ENCODE peak calls at places on chromosomes 16 and 17, in ten cellular contexts. N is chondrocyte; O is cardiac fibroblast; S is GM10248; H is A549; X is esophagus squamous epithelium; K is progenitor cell of endocrine pancreas; C is activated CD8-positive, alpha-beta T cell treated with anti-CD3 and anti-CD28 coated beads for 36 hours; Y is MCF 10A; B is heart right ventricle. P is an unnamed sample.

GRCh38 chr16:25854141-25854540 is 162.4 kb downstream of the HS3ST4 start:
- DNase-seq in N (no peak), O (no peak), S (no peak), H (no peak), X (no peak), K (no peak), C (no peak), Y (no peak), B (no peak), P (no peak)

GRCh38 chr17:45783593-45784292 is 377 bp upstream of the CRHR1 start:
- DNase-seq in N (no peak), O (no peak), S (no peak), H (peak), X (no peak), K (peak), C (peak), Y (no peak), B (no peak), P (peak)

GRCh38 chr16:56451753-56452689 is 667 bp downstream of the OGFOD1 start:
- DNase-seq in N (no peak), O (peak), S (no peak), H (peak), X (no peak), K (no peak), C (peak), Y (peak), B (no peak), P (peak)

GRCh38 chr17:63458478-63458877 is 12.4 kb upstream of the CYB561 start:
- DNase-seq in N (no peak), O (no peak), S (no peak), H (no peak), X (no peak), K (no peak), C (no peak), Y (no peak), B (no peak), P (no peak)

GRCh38 chr16:64092284-64092683 is 1029.6 kb downstream of the CDH11 start:
- DNase-seq in N (no peak), O (peak), S (no peak), H (no peak), X (no peak), K (no peak), C (no peak), Y (peak), B (no peak), P (no peak)

GRCh38 chr17:41308251-41308917 is 725 bp downstream of the KRTAP16-1 start:
- DNase-seq in N (no peak), O (no peak), S (no peak), H (no peak), X (peak), K (no peak), C (peak), Y (no peak), B (peak), P (no peak)

GRCh38 chr16:54281535-54282201 is 4.9 kb downstream of the IRX3 start:
- DNase-seq in N (no peak), O (no peak), S (no peak), H (no peak), X (no peak), K (peak), C (no peak), Y (no peak), B (no peak), P (no peak)

GRCh38 chr16:10408824-10409381 is 23.0 kb downstream of the ATF7IP2 start:
- DNase-seq in N (no peak), O (peak), S (no peak), H (no peak), X (no peak), K (no peak), C (peak), Y (peak), B (no peak), P (no peak)

GRCh38 chr17:58249270-58250133 is 11.1 kb downstream of the LPO start:
- DNase-seq in N (peak), O (peak), S (peak), H (peak), X (no peak), K (peak), C (peak), Y (peak), B (peak), P (peak)

GRCh38 chr17:74089869-74090464 is 113.5 kb upstream of the RPL38 start:
- DNase-seq in N (no peak), O (peak), S (peak), H (peak), X (no peak), K (peak), C (peak), Y (peak), B (no peak), P (peak)

GRCh38 chr17:21814776-21815175 is 122.5 kb downstream of the KCNJ18 start:
- DNase-seq in N (no peak), O (no peak), S (peak), H (no peak), X (no peak), K (no peak), C (no peak), Y (no peak), B (no peak), P (no peak)

GRCh38 chr16:67395458-67396158 is 2.3 kb upstream of the TPPP3 start:
- DNase-seq in N (no peak), O (no peak), S (no peak), H (no peak), X (no peak), K (no peak), C (no peak), Y (peak), B (no peak), P (peak)

GRCh38 chr16:50999181-50999580 is 151.9 kb downstream of the SALL1 start:
- DNase-seq in N (no peak), O (no peak), S (no peak), H (no peak), X (no peak), K (no peak), C (no peak), Y (no peak), B (no peak), P (no peak)

DNA sequence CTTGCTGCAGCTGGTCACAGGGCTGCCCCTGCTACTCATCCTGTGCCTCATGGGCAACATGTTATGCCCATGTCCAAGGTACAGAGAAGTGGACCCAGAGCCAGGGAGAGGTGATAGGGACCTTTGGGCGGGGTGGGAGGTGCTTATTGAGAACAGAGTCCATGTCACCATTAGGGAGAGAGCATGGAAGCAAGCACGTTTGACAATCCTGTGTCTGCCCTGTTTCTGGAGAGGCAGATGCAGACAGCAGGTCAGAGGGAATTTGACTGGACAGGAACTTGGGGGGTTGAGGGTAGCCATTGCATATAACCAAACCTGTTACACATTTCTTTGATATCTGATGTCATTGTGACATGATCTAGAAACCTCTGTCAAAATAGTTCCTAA is 14.3 kb upstream of the ARL4D start:
- DNase-seq in N (no peak), O (no peak), S (no peak), H (no peak), X (no peak), K (no peak), C (no peak), Y (no peak), B (no peak), P (no peak)
- TF ChIP-seq CTCF in N (no peak), O (no peak), S (no peak), H (no peak), X (no peak), K (no peak), C (no peak), Y (no peak), B (no peak), P (no peak)

DNA sequence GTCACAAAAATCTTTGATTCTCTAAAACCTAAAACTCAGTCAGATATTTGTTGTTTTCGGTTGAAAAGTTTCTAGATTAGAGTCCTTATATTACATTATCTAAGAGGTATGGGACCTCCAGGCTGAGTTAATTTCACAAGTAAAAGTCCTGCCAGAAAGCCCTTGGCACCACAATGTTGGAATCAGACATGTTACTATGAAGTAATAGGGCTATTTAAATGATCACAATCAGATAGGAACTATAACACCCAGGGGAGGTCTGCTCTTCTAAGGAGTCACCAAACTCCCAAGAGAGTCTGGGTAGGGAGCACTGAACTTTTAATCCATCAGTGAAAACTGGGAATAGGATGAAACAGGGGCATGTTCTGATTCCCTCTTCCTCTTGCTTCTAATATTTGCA is 54.2 kb downstream of the WIPI1 start:
- DNase-seq in N (no peak), O (peak), S (no peak), H (no peak), X (no peak), K (no peak), C (no peak), Y (no peak), B (no peak), P (no peak)
- TF ChIP-seq CTCF in N (no peak), O (no peak), S (no peak), H (no peak), X (no peak), K (no peak), C (no peak), Y (no peak), B (no peak), P (no peak)

GRCh38 chr16:48997081-48997615 is 284.5 kb downstream of the CBLN1 start:
- DNase-seq in N (no peak), O (no peak), S (no peak), H (no peak), X (no peak), K (no peak), C (no peak), Y (no peak), B (no peak), P (no peak)

GRCh38 chr16:49000594-49000993 is 281.0 kb downstream of the CBLN1 start:
- DNase-seq in N (no peak), O (no peak), S (no peak), H (no peak), X (no peak), K (no peak), C (peak), Y (peak), B (no peak), P (no peak)

GRCh38 chr16:48997946-48998345 is 283.7 kb downstream of the CBLN1 start:
- DNase-seq in N (no peak), O (no peak), S (no peak), H (no peak), X (no peak), K (no peak), C (no peak), Y (no peak), B (no peak), P (no peak)

GRCh38 chr16:48999508-48999907 is 282.1 kb downstream of the CBLN1 start:
- DNase-seq in N (no peak), O (no peak), S (no peak), H (no peak), X (no peak), K (no peak), C (no peak), Y (no peak), B (no peak), P (no peak)

GRCh38 chr16:48999034-48999433 is 282.6 kb downstream of the CBLN1 start:
- DNase-seq in N (no peak), O (no peak), S (no peak), H (no peak), X (no peak), K (no peak), C (no peak), Y (no peak), B (no peak), P (no peak)
- TF ChIP-seq CTCF in N (no peak), O (no peak), S (no peak), H (no peak), X (no peak), K (no peak), C (no peak), Y (no peak), B (no peak), P (no peak)

GRCh38 chr16:57664662-57665025 is 3.5 kb upstream of the ADGRG3 start:
- DNase-seq in N (no peak), O (no peak), S (no peak), H (no peak), X (no peak), K (no peak), C (no peak), Y (no peak), B (no peak), P (no peak)

GRCh38 chr16:57663436-57663835 is 4.7 kb upstream of the ADGRG3 start:
- DNase-seq in N (peak), O (no peak), S (no peak), H (no peak), X (no peak), K (no peak), C (no peak), Y (no peak), B (no peak), P (no peak)

GRCh38 chr16:57661936-57662906 is 5.9 kb upstream of the ADGRG3 start:
- DNase-seq in N (peak), O (no peak), S (no peak), H (no peak), X (no peak), K (no peak), C (no peak), Y (no peak), B (no peak), P (no peak)

GRCh38 chr16:57665541-57665940 is 2.6 kb upstream of the ADGRG3 start:
- DNase-seq in N (no peak), O (no peak), S (no peak), H (no peak), X (no peak), K (no peak), C (no peak), Y (no peak), B (no peak), P (no peak)

GRCh38 chr16:57663917-57664661 is 4.0 kb upstream of the ADGRG3 start:
- DNase-seq in N (no peak), O (no peak), S (no peak), H (no peak), X (no peak), K (no peak), C (no peak), Y (no peak), B (no peak), P (no peak)
- TF ChIP-seq CTCF in N (peak), O (no peak), S (no peak), H (no peak), X (no peak), K (peak), C (no peak), Y (no peak), B (no peak), P (no peak)

GRCh38 chr17:78884876-78885667 is 17.9 kb downstream of the CEP295NL start:
- DNase-seq in N (no peak), O (no peak), S (no peak), H (no peak), X (no peak), K (no peak), C (no peak), Y (no peak), B (no peak), P (no peak)

GRCh38 chr17:78883090-78883532 is 19.9 kb downstream of the CEP295NL start:
- DNase-seq in N (no peak), O (peak), S (no peak), H (peak), X (no peak), K (no peak), C (peak), Y (no peak), B (peak), P (peak)

GRCh38 chr17:78882546-78883089 is 20.4 kb downstream of the CEP295NL start:
- DNase-seq in N (no peak), O (no peak), S (no peak), H (no peak), X (no peak), K (no peak), C (no peak), Y (no peak), B (no peak), P (no peak)

GRCh38 chr17:78884148-78884870 is 18.7 kb downstream of the CEP295NL start:
- DNase-seq in N (no peak), O (peak), S (no peak), H (no peak), X (no peak), K (no peak), C (no peak), Y (no peak), B (no peak), P (peak)

DNA sequence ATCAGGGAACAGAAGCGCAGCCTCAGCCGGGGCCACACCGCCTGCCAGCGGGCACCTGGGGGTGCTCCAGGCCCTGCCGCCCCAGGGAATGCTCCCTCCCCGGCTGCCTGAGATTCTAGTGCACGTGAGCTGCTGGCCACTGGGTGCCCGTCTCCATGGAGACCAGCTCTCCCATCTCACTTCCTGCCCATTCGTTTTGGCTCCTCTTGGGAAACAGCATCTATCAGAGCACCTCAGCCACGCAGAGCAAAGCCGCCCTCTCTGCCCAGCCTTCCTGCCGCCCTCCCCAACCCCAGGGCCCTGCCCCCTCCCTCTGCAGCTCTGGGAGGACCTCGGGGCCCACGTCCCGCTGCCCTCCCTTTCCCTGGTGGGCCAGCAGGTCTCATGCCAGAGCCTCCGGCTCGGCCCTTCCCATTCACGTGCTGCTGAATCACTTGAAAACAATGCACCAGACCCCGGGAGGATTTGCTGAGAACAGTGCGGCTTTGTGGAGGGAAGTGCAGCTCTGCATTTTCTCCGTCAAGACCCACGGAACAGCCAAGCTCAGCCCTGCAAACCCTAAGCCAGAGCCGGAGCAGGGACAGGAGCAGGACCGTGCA is 19.4 kb downstream of the CEP295NL start:
- DNase-seq in N (no peak), O (peak), S (no peak), H (peak), X (no peak), K (peak), C (no peak), Y (peak), B (peak), P (peak)
- TF ChIP-seq CTCF in N (no peak), O (no peak), S (no peak), H (peak), X (no peak), K (no peak), C (no peak), Y (no peak), B (no peak), P (no peak)